ENCODE peak calls at places on chromosomes 5 and 9, in eight cellular contexts. Y, W, B, D, X, E, O and V are unnamed samples.

GRCh38 chr5:30390095-30390494 is 803.4 kb upstream of the CDH6 start:
- DNase-seq in Y (no peak), W (no peak), B (no peak), D (no peak), X (no peak), E (no peak), O (no peak), V (peak)

GRCh38 chr9:128098017-128098935 is 29.3 kb downstream of the PTGES2 start:
- DNase-seq in Y (peak), W (peak), B (peak), D (peak), X (no peak), E (peak), O (peak), V (peak)

GRCh38 chr5:34530637-34531036 is 125.5 kb upstream of the RAI14 start:
- DNase-seq in Y (no peak), W (no peak), B (no peak), D (no peak), X (no peak), E (peak), O (peak), V (no peak)

GRCh38 chr9:130854086-130854485 is 19.0 kb downstream of the ABL1 start:
- DNase-seq in Y (no peak), W (no peak), B (no peak), D (no peak), X (no peak), E (no peak), O (peak), V (no peak)

GRCh38 chr5:11182441-11183080 is 421.5 kb upstream of the DAP start:
- DNase-seq in Y (peak), W (peak), B (no peak), D (peak), X (no peak), E (peak), O (peak), V (peak)

GRCh38 chr9:74497750-74498615 is 848 bp downstream of the RORB start:
- DNase-seq in Y (peak), W (no peak), B (no peak), D (no peak), X (no peak), E (peak), O (no peak), V (peak)

GRCh38 chr5:173919443-173919842 is 31.3 kb downstream of the CPEB4 start:
- DNase-seq in Y (no peak), W (no peak), B (no peak), D (peak), X (no peak), E (peak), O (no peak), V (no peak)

GRCh38 chr5:145587308-145588071 is 247.7 kb downstream of the PRELID2 start:
- DNase-seq in Y (no peak), W (peak), B (no peak), D (peak), X (no peak), E (peak), O (no peak), V (no peak)

GRCh38 chr9:89526667-89527066 is 28.8 kb upstream of the SEMA4D start:
- DNase-seq in Y (no peak), W (no peak), B (no peak), D (no peak), X (no peak), E (no peak), O (no peak), V (no peak)

GRCh38 chr5:163105456-163105855 is 331.9 kb upstream of the CCNG1 start:
- DNase-seq in Y (no peak), W (no peak), B (no peak), D (no peak), X (no peak), E (no peak), O (no peak), V (no peak)

GRCh38 chr9:8456327-8456726 is 656.7 kb upstream of the DMAC1 start:
- DNase-seq in Y (no peak), W (no peak), B (no peak), D (no peak), X (no peak), E (no peak), O (no peak), V (no peak)

GRCh38 chr5:57452885-57453284 is 29.7 kb downstream of the ACTBL2 start:
- DNase-seq in Y (no peak), W (no peak), B (no peak), D (no peak), X (no peak), E (no peak), O (no peak), V (no peak)

GRCh38 chr9:134597041-134597913 is 44.3 kb upstream of the COL5A1 start:
- DNase-seq in Y (no peak), W (no peak), B (no peak), D (no peak), X (no peak), E (no peak), O (no peak), V (no peak)

GRCh38 chr9:89483592-89484474 is 14.1 kb downstream of the SEMA4D start:
- DNase-seq in Y (no peak), W (no peak), B (no peak), D (no peak), X (no peak), E (no peak), O (no peak), V (no peak)

GRCh38 chr5:107381189-107381856 is 289.4 kb downstream of the EFNA5 start:
- DNase-seq in Y (no peak), W (peak), B (no peak), D (peak), X (no peak), E (no peak), O (no peak), V (no peak)

GRCh38 chr9:7209990-7210389 is 452.2 kb downstream of the KDM4C start:
- DNase-seq in Y (no peak), W (no peak), B (no peak), D (no peak), X (no peak), E (no peak), O (no peak), V (no peak)

GRCh38 chr5:155282503-155283107 is 269.1 kb downstream of the KIF4B start:
- DNase-seq in Y (no peak), W (no peak), B (no peak), D (no peak), X (no peak), E (no peak), O (no peak), V (no peak)

GRCh38 chr5:7331083-7331482 is 64.9 kb upstream of the ADCY2 start:
- DNase-seq in Y (no peak), W (no peak), B (no peak), D (no peak), X (no peak), E (no peak), O (no peak), V (peak)

GRCh38 chr5:136058031-136058971 is 29.5 kb downstream of the TGFBI start:
- DNase-seq in Y (no peak), W (peak), B (no peak), D (peak), X (no peak), E (peak), O (no peak), V (peak)

GRCh38 chr5:141514330-141515111 is 25.6 kb downstream of the PCDHGC5 start:
- DNase-seq in Y (no peak), W (no peak), B (peak), D (no peak), X (no peak), E (peak), O (no peak), V (peak)
- H3K27ac ChIP-seq in Y (peak), W (peak), B (peak), D (no peak), X (peak), E (peak), O (no peak), V (peak)

GRCh38 chr9:20941177-20941690 is 90.2 kb downstream of the HACD4 start:
- DNase-seq in Y (peak), W (peak), B (peak), D (peak), X (peak), E (peak), O (no peak), V (peak)
- TF ChIP-seq POLR2AphosphoS5 in Y (no peak), W (no peak), B (no peak), D (no peak), X (no peak), E (no peak), O (no peak), V (no peak)

GRCh38 chr9:76537150-76537646 is 78.2 kb downstream of the GCNT1 start:
- DNase-seq in Y (no peak), W (no peak), B (no peak), D (no peak), X (no peak), E (peak), O (no peak), V (no peak)

GRCh38 chr9:76531231-76531775 is 72.3 kb downstream of the GCNT1 start:
- DNase-seq in Y (no peak), W (no peak), B (no peak), D (no peak), X (no peak), E (no peak), O (no peak), V (no peak)

GRCh38 chr9:76530458-76531100 is 71.6 kb downstream of the GCNT1 start:
- DNase-seq in Y (no peak), W (no peak), B (no peak), D (no peak), X (no peak), E (peak), O (no peak), V (no peak)

GRCh38 chr9:76529667-76530066 is 70.7 kb downstream of the GCNT1 start:
- DNase-seq in Y (no peak), W (no peak), B (no peak), D (no peak), X (no peak), E (no peak), O (no peak), V (no peak)

GRCh38 chr9:76534031-76534430 is 75.0 kb downstream of the GCNT1 start:
- DNase-seq in Y (no peak), W (no peak), B (no peak), D (no peak), X (no peak), E (no peak), O (no peak), V (no peak)
- H3K4me2 ChIP-seq in Y (no peak), W (no peak), B (no peak), D (no peak), X (no peak), E (no peak), O (no peak), V (no peak)

GRCh38 chr5:60576425-60576824 is 123.5 kb downstream of the DEPDC1B start:
- DNase-seq in Y (no peak), W (no peak), B (no peak), D (no peak), X (no peak), E (no peak), O (no peak), V (no peak)
- H3K27ac ChIP-seq in Y (no peak), W (no peak), B (no peak), D (no peak), X (no peak), E (no peak), O (no peak), V (no peak)

DNA sequence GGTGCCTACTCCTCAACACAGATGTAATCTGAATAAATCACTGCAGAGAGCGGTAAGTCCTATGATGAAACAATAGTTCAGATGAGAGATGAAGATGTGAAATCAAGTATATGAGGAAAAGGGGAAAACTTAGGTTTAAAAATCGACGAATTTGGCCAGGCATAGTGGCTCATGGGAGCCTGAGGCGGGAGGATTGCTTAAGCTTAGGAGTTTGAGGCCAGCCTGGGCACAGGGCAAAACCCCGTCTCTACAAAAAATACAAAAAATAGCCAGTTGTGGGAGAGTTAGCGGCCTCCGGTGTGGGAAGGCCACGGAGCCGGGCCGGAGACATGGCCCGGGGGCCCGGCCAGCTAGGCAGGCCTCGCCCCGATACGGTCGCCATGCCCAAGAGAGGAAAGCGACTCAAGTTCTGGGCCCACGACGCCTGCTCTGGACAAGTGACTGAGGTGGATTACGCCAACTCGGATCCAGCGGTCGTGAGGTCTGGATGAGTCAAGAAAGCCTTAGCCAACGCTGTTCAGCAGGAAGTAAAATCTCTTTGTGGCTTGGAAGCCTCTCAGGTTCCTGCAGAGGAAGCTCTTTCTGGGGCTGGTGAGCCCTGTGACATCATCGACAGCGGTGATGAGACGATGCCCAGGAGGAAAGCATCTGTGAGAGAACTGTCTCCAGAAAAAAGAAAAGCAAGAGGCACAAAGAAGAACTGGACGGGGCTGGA is 62.8 kb upstream of the SUB1 start:
- DNase-seq in Y (no peak), W (no peak), B (no peak), D (no peak), X (no peak), E (no peak), O (no peak), V (no peak)
- TF ChIP-seq POLR2AphosphoS5 in Y (no peak), W (no peak), B (no peak), D (no peak), X (no peak), E (no peak), O (no peak), V (no peak)

DNA sequence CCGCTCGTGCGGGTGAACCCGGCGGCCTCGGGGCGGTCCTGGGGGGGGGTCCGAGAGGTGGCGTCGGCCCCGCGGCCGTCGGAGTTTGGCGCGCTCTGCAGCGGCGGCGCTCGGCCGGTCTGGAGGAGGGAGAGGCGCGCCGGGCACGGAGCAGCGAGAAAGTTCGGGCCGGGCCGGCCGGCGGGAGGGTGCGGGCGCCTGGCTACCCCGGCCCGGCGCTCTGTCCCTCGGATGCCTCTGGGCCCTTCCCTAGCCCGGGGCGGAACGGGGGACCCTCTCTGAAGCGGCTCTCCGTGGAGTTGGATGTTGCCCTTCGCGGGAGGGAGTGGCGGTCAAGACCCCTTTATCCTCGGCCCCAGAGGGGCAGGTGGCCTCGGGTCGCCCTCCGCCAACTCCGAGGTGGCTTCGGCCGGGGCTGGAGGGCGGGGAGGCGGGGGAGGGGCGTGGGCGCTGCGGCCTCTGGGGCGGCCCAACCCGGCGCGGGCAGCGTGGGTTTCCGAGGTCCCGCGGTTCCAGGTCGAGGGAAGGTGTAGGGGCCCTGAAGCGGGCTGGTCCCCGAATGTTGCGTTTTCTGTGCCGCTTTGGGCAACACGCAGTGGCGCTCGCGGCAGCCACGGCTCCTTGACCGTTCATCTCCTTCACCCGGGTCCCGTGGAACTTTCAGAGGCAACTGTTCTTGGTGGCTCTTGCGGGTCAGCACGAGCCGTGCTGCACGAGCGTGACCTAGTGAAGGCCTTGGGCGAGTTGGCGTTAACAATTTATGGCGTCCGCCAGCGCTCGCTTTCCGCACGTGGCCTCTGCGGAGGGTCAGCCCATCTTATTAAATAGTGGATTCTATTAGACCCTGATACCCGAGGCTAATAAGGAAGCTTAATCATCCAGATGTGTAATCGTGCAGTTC is 290.5 kb downstream of the DOCK8 start:
- DNase-seq in Y (peak), W (no peak), B (no peak), D (no peak), X (no peak), E (peak), O (peak), V (peak)
- H3K4me2 ChIP-seq in Y (no peak), W (peak), B (peak), D (peak), X (peak), E (peak), O (peak), V (peak)